ENCODE peak calls at places on chromosomes 2 and 18, in four cellular contexts. F, H, T and A are unnamed samples.

GRCh38 chr2:144666032-144666431 is 146.1 kb upstream of the ZEB2 start:
- DNase-seq in H (no peak), T (no peak), F (no peak), A (no peak)

GRCh38 chr2:136407113-136407951 is 289.4 kb upstream of the CXCR4 start:
- DNase-seq in F (no peak), T (no peak), H (no peak), A (no peak)

GRCh38 chr2:234715671-234716250 is 218.9 kb upstream of the ARL4C start:
- DNase-seq in T (no peak), F (no peak), H (no peak), A (no peak)

GRCh38 chr18:70377317-70377799 is 88.5 kb downstream of the SOCS6 start:
- DNase-seq in T (peak), H (no peak), F (no peak), A (no peak)

GRCh38 chr2:228282371-228282770 is 100.9 kb upstream of the SPHKAP start:
- DNase-seq in F (no peak), H (no peak), T (no peak), A (no peak)

GRCh38 chr2:232385660-232386489 is 7.3 kb downstream of the ALPP start:
- DNase-seq in H (no peak), T (no peak), F (no peak), A (no peak)

GRCh38 chr2:162092656-162093556 is 18.9 kb upstream of the DPP4 start:
- DNase-seq in H (peak), T (no peak), F (no peak), A (no peak)

GRCh38 chr2:152098798-152099654 is at the start of gene CACNB4:
- DNase-seq in F (no peak), H (no peak), T (peak), A (no peak)

GRCh38 chr2:161414385-161415040 is 1.6 kb upstream of the TBR1 start:
- DNase-seq in H (no peak), F (no peak), T (peak), A (no peak)

GRCh38 chr18:79576686-79577351 is 102.8 kb upstream of the CTDP1 start:
- DNase-seq in T (no peak), F (no peak), H (peak), A (no peak)

GRCh38 chr2:222298000-222298310 is 843 bp downstream of the PAX3 start:
- DNase-seq in H (no peak), F (no peak), T (no peak), A (no peak)
- H3K27ac ChIP-seq in H (no peak), F (no peak), T (no peak), A (no peak)

GRCh38 chr2:130755234-130756040 is at the start of gene AMER3:
- DNase-seq in F (no peak), T (no peak), H (no peak), A (no peak)

GRCh38 chr2:130754811-130755210 is 529 bp upstream of the AMER3 start:
- DNase-seq in T (no peak), F (no peak), H (no peak), A (no peak)

GRCh38 chr2:130759906-130760753 is 4.8 kb downstream of the AMER3 start:
- DNase-seq in T (no peak), F (no peak), H (no peak), A (no peak)

GRCh38 chr2:130756721-130757195 is 1.4 kb downstream of the AMER3 start:
- DNase-seq in H (no peak), F (no peak), T (no peak), A (no peak)

DNA sequence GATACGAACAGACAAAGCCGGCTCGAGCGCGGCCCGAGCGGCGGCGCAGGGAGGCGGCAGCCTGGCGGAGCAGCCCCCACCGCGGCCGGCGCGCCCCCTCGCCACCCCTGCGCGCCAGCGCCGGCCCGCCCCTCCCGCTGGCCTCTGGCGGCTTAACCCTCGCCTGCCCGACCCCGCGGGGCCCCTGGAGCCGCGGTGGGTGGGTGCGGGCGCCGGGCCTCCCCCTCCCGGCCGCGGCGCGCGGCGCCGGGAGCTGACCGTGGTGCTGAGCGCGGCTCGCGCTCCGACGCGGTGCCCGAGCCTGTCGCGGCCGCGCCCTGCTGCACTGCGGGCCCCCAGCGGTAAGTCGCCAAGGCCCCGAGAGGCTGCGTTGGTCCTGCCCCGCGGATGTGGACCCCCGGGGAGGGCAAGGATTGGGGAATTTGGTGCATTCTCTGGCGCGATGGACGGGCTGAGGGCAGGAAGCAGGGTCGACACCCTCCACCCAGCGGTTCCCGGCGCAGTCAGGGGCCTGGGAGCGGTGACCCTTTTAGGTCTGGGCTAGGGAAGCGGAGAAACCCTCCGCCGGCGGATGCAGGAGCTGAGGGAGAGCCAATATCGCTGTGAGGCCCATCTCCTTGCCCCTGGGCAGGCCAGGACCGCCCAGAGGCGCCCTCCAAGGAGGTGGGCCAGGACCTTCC is 841 bp downstream of the AMER3 start:
- DNase-seq in H (no peak), F (no peak), T (peak), A (no peak)
- TF ChIP-seq CTCF in H (no peak), F (no peak), T (no peak), A (no peak)

GRCh38 chr18:57834616-57835015 is 31.5 kb upstream of the ATP8B1 start:
- DNase-seq in T (no peak), H (no peak), F (no peak), A (no peak)

GRCh38 chr18:57835904-57836303 is 32.8 kb upstream of the ATP8B1 start:
- DNase-seq in H (no peak), T (no peak), F (no peak), A (no peak)

GRCh38 chr18:57831597-57832377 is 28.7 kb upstream of the ATP8B1 start:
- DNase-seq in H (no peak), F (no peak), T (no peak), A (no peak)

GRCh38 chr18:57833441-57834101 is 30.5 kb upstream of the ATP8B1 start:
- DNase-seq in T (no peak), H (no peak), F (no peak), A (no peak)

GRCh38 chr18:57832730-57833129 is 29.6 kb upstream of the ATP8B1 start:
- DNase-seq in F (no peak), H (no peak), T (no peak), A (no peak)
- H3K27ac ChIP-seq in F (no peak), H (no peak), T (no peak), A (no peak)

GRCh38 chr2:108531674-108532055 is 2.6 kb upstream of the LIMS1 start:
- DNase-seq in T (no peak), F (no peak), H (no peak), A (no peak)

GRCh38 chr2:108534577-108535379 is 508 bp downstream of the LIMS1 start:
- DNase-seq in H (peak), F (no peak), T (peak), A (no peak)

GRCh38 chr2:108536133-108536780 is 2.0 kb downstream of the LIMS1 start:
- DNase-seq in F (no peak), H (no peak), T (no peak), A (no peak)

GRCh38 chr2:108535380-108535677 is 1.1 kb downstream of the LIMS1 start:
- DNase-seq in T (no peak), H (no peak), F (no peak), A (no peak)

GRCh38 chr2:108533832-108534576 is at the start of gene LIMS1:
- DNase-seq in T (peak), F (peak), H (peak), A (peak)
- TF ChIP-seq CTCF in T (no peak), F (no peak), H (no peak), A (no peak)

DNA sequence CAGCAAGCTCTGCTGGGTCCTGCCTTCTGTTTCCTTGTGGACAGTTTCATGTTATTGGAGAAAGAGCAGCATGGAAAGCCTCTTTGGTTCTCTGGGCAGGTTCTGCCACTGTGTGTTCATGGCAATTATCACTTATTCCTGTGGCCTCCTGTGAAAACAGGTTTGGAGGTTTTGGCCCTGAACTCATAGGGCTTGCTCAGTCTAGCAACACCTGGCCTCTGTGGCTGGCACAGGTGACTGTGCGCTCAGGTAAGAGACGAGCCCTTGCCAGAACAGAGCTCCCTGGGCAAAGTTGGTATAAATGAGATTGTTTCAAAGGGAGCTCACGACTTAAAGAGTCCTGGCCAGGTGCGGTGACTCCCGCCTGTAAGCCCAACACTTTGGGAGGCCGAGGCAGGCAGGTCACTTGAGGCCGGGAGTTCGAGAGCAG is 5.7 kb downstream of the CEP68 start:
- DNase-seq in H (no peak), F (no peak), T (no peak), A (no peak)
- H3K27ac ChIP-seq in H (no peak), F (no peak), T (no peak), A (no peak)

GRCh38 chr18:74242451-74243096 is 49.2 kb downstream of the CYB5A start:
- DNase-seq in T (no peak), H (no peak), F (no peak), A (no peak)
- TF ChIP-seq CTCF in T (peak), H (no peak), F (no peak), A (no peak)

DNA sequence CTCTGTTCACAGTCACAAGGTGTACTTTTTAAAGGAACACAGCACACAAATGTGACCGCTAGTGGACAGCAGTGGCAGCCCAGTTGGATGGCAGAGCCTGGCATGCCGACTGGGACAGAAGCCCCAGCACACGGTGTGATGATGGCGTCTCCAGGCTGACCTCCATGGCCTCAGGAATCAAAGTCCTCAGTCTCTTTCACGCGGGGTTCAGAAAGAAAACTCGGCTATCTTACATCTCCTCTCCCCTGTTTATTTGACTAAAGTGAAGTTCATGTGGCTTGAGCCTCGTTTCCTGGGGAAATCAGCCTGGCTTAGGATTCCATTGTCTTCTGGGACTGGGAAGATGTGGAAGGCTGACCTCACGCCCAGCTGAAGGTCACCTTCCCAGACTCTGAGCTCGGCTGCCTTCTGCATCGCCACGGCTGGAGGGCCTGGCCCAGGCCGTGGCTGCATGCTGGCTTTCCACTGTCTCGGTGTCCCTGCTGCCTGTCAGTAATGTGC is 56.1 kb downstream of the ASAP2 start:
- DNase-seq in T (no peak), F (no peak), H (no peak), A (no peak)
- H3K27ac ChIP-seq in T (no peak), F (peak), H (peak), A (peak)

GRCh38 chr2:241702405-241703127 is 727 bp downstream of the ING5 start:
- DNase-seq in F (peak), T (peak), H (peak), A (peak)

GRCh38 chr2:241702155-241702404 is 241 bp downstream of the ING5 start:
- DNase-seq in T (peak), F (peak), H (no peak), A (no peak)

GRCh38 chr2:241703128-241703604 is 1.3 kb downstream of the ING5 start:
- DNase-seq in H (no peak), T (peak), F (no peak), A (no peak)

GRCh38 chr2:241701155-241701404 is 759 bp upstream of the ING5 start:
- DNase-seq in T (no peak), H (no peak), F (no peak), A (no peak)

GRCh38 chr2:241701405-241702154 is at the start of gene ING5:
- DNase-seq in H (peak), F (peak), T (peak), A (peak)
- TF ChIP-seq CTCF in H (peak), F (peak), T (no peak), A (no peak)

GRCh38 chr2:207333599-207334308 is 168.0 kb upstream of the KLF7 start:
- DNase-seq in T (no peak), H (no peak), F (no peak), A (no peak)
- H3K27ac ChIP-seq in T (peak), H (peak), F (no peak), A (peak)